ENCODE peak calls at places on chromosomes 3 and 15, in five cellular contexts. One of them, this sample, is unnamed.

GRCh38 chr15:69604050-69604378 is 151.4 kb downstream of the RPLP1 start:
- DNase-seq in heart right ventricle: no peak
- DNase-seq in choroid plexus epithelial cell: peak
- DNase-seq in cardiac fibroblast: no peak
- DNase-seq in hepatocyte: peak
- DNase-seq in this sample: no peak

GRCh38 chr15:83809345-83809744 is 155.4 kb downstream of the ADAMTSL3 start:
- DNase-seq in heart right ventricle: no peak
- DNase-seq in choroid plexus epithelial cell: no peak
- DNase-seq in cardiac fibroblast: no peak
- DNase-seq in hepatocyte: no peak
- DNase-seq in this sample: no peak

GRCh38 chr3:30496496-30496966 is 109.9 kb upstream of the TGFBR2 start:
- DNase-seq in heart right ventricle: no peak
- DNase-seq in choroid plexus epithelial cell: peak
- DNase-seq in cardiac fibroblast: peak
- DNase-seq in hepatocyte: peak
- DNase-seq in this sample: peak

GRCh38 chr3:76026379-76026778 is 241.0 kb upstream of the ZNF717 start:
- DNase-seq in heart right ventricle: no peak
- DNase-seq in choroid plexus epithelial cell: peak
- DNase-seq in cardiac fibroblast: no peak
- DNase-seq in hepatocyte: no peak
- DNase-seq in this sample: no peak

GRCh38 chr3:69767571-69767970 is 28.3 kb downstream of the MITF start:
- DNase-seq in heart right ventricle: peak
- DNase-seq in choroid plexus epithelial cell: no peak
- DNase-seq in cardiac fibroblast: no peak
- DNase-seq in hepatocyte: no peak
- DNase-seq in this sample: no peak

GRCh38 chr15:26260517-26261133 is 397.5 kb upstream of the ATP10A start:
- DNase-seq in heart right ventricle: no peak
- DNase-seq in choroid plexus epithelial cell: peak
- DNase-seq in cardiac fibroblast: no peak
- DNase-seq in hepatocyte: peak
- DNase-seq in this sample: peak

GRCh38 chr3:16357698-16358097 is 92.7 kb downstream of the OXNAD1 start:
- DNase-seq in heart right ventricle: peak
- DNase-seq in choroid plexus epithelial cell: no peak
- DNase-seq in cardiac fibroblast: peak
- DNase-seq in hepatocyte: no peak
- DNase-seq in this sample: no peak

GRCh38 chr3:9399746-9400145 is 2.3 kb downstream of the SETD5 start:
- DNase-seq in heart right ventricle: peak
- DNase-seq in choroid plexus epithelial cell: peak
- DNase-seq in cardiac fibroblast: peak
- DNase-seq in hepatocyte: peak
- DNase-seq in this sample: peak

GRCh38 chr3:194043516-194043915 is 92.4 kb upstream of the HES1 start:
- DNase-seq in heart right ventricle: no peak
- DNase-seq in choroid plexus epithelial cell: peak
- DNase-seq in cardiac fibroblast: peak
- DNase-seq in hepatocyte: peak
- DNase-seq in this sample: peak

GRCh38 chr3:139135657-139136056 is 91.0 kb upstream of the PRR23C start:
- DNase-seq in heart right ventricle: no peak
- DNase-seq in choroid plexus epithelial cell: no peak
- DNase-seq in cardiac fibroblast: no peak
- DNase-seq in hepatocyte: no peak
- DNase-seq in this sample: no peak

DNA sequence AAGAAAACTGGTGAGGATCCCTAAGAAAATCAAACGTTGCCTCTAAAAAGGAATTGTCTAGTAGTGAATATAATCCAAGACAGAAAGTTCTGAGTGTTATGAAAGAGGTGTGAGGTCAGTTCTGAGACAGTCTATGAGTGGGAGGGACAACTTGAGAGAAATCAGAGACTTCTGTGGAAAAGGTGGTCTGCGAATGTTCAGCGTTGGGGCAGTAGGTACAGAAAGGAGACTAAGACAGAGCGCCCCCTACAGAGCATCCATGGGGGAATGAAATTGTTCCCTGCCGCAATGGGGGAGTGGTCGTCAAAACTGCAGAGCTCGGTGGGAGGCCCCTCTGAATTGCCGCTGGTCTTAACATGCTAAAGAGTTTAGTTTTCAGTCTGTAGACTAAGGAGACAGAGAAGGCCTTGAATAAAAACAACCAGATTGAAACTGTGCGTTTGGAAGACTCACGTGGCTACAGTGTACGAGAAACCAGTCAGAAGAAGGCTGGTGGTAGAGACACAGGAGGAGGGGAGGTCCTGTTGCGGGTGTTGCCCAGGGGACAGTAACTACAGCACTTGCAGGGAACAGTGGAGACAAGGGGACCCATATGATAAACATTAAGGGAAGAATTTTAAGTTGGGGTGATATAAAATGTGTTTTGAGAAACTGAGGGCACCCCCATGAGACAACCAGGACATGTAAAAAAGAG is 6.9 kb downstream of the TNIK start:
- DNase-seq in heart right ventricle: no peak
- DNase-seq in choroid plexus epithelial cell: peak
- DNase-seq in cardiac fibroblast: no peak
- DNase-seq in hepatocyte: peak
- DNase-seq in this sample: peak
- TF ChIP-seq CTCF in heart right ventricle: peak
- TF ChIP-seq CTCF in choroid plexus epithelial cell: peak
- TF ChIP-seq CTCF in cardiac fibroblast: no peak
- TF ChIP-seq CTCF in hepatocyte: peak
- TF ChIP-seq CTCF in this sample: no peak

GRCh38 chr3:45608296-45608695 is 13.7 kb downstream of the LIMD1 start:
- DNase-seq in heart right ventricle: no peak
- DNase-seq in choroid plexus epithelial cell: no peak
- DNase-seq in cardiac fibroblast: no peak
- DNase-seq in hepatocyte: no peak
- DNase-seq in this sample: no peak

GRCh38 chr3:45608885-45609284 is 14.3 kb downstream of the LIMD1 start:
- DNase-seq in heart right ventricle: no peak
- DNase-seq in choroid plexus epithelial cell: peak
- DNase-seq in cardiac fibroblast: peak
- DNase-seq in hepatocyte: no peak
- DNase-seq in this sample: peak

GRCh38 chr3:45606991-45607712 is 12.6 kb downstream of the LIMD1 start:
- DNase-seq in heart right ventricle: peak
- DNase-seq in choroid plexus epithelial cell: peak
- DNase-seq in cardiac fibroblast: peak
- DNase-seq in hepatocyte: no peak
- DNase-seq in this sample: peak

GRCh38 chr3:45606003-45606402 is 11.5 kb downstream of the LIMD1 start:
- DNase-seq in heart right ventricle: no peak
- DNase-seq in choroid plexus epithelial cell: no peak
- DNase-seq in cardiac fibroblast: no peak
- DNase-seq in hepatocyte: no peak
- DNase-seq in this sample: no peak

GRCh38 chr3:45607790-45608189 is 13.2 kb downstream of the LIMD1 start:
- DNase-seq in heart right ventricle: peak
- DNase-seq in choroid plexus epithelial cell: no peak
- DNase-seq in cardiac fibroblast: peak
- DNase-seq in hepatocyte: no peak
- DNase-seq in this sample: peak
- H3K4me3 ChIP-seq in heart right ventricle: no peak
- H3K4me3 ChIP-seq in choroid plexus epithelial cell: no peak
- H3K4me3 ChIP-seq in cardiac fibroblast: no peak
- H3K4me3 ChIP-seq in hepatocyte: no peak
- H3K4me3 ChIP-seq in this sample: no peak

GRCh38 chr3:43503067-43503728 is 118.6 kb downstream of the ANO10 start:
- DNase-seq in heart right ventricle: no peak
- DNase-seq in choroid plexus epithelial cell: peak
- DNase-seq in cardiac fibroblast: peak
- DNase-seq in hepatocyte: peak
- DNase-seq in this sample: peak
- TF ChIP-seq CTCF in heart right ventricle: peak
- TF ChIP-seq CTCF in choroid plexus epithelial cell: peak
- TF ChIP-seq CTCF in cardiac fibroblast: peak
- TF ChIP-seq CTCF in hepatocyte: peak
- TF ChIP-seq CTCF in this sample: peak

DNA sequence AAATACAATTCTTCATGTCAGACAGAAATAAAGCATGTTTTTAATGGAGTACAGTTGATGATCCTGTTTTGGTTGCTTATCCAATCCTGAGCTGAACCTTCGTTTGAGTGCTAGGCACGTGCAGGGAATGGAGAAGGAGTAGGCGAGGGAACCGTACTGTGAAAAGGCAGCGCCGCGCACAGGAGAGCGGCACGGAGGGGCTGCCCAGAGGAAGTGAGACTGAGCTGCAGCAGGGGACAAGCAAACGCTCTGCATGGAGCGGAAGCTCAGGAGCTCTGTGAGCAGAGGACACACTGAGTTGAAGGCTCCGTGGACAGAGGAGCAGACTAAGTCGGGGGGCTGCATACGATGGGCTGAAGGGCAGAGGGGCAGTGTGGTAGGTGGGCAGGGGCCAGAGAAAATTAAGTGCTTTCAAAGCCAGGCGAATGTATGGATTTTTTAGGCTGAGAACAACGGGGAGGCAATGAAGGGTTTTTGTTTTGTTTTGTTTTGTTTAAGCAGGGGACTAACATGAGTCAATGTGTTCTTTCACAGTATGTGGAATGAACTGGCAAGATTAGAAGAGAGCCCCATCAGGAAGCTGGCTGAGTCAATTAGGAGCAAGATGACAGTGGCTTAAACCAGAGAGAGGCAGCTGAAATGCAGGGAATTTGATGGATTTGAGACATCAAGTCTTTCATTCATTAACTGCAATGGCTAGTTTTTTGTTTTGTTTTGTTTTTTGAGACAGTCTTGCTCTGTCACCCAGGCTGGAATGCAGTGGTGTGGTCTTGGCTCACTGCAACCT is 23.8 kb upstream of the TM2D3 start:
- DNase-seq in heart right ventricle: no peak
- DNase-seq in choroid plexus epithelial cell: peak
- DNase-seq in cardiac fibroblast: peak
- DNase-seq in hepatocyte: no peak
- DNase-seq in this sample: peak
- H3K4me3 ChIP-seq in heart right ventricle: no peak
- H3K4me3 ChIP-seq in choroid plexus epithelial cell: peak
- H3K4me3 ChIP-seq in cardiac fibroblast: peak
- H3K4me3 ChIP-seq in hepatocyte: no peak
- H3K4me3 ChIP-seq in this sample: no peak